ENCODE peak calls at places on chromosomes 7 and 10, in eight cellular contexts. U is K562, W is osteocyte, C is MCF 10A, B is ascending aorta, X is epithelial cell of proximal tubule, N is right lobe of liver, D is thoracic aorta. P is an unnamed sample.

GRCh38 chr10:89120931-89121907 is 85.9 kb downstream of the CH25H start:
- DNase-seq in U (no peak), W (no peak), C (no peak), B (no peak), X (no peak), N (no peak), D (no peak), P (no peak)

GRCh38 chr10:124472071-124472470 is 10.4 kb downstream of the LHPP start:
- DNase-seq in U (no peak), W (no peak), C (no peak), B (no peak), X (no peak), N (no peak), D (no peak), P (no peak)

GRCh38 chr7:129824291-129825004 is 128.3 kb downstream of the UBE2H start:
- DNase-seq in U (no peak), W (no peak), C (no peak), B (peak), X (no peak), N (no peak), D (no peak), P (no peak)

GRCh38 chr7:2037805-2038635 is 194.7 kb downstream of the MAD1L1 start:
- DNase-seq in U (no peak), W (peak), C (no peak), B (peak), X (no peak), N (no peak), D (no peak), P (no peak)

GRCh38 chr7:145269418-145270161 is 433.7 kb upstream of the TPK1 start:
- DNase-seq in U (no peak), W (no peak), C (peak), B (no peak), X (no peak), N (no peak), D (no peak), P (no peak)

GRCh38 chr10:18211862-18212261 is 71.6 kb downstream of the CACNB2 start:
- DNase-seq in U (no peak), W (no peak), C (no peak), B (no peak), X (no peak), N (no peak), D (no peak), P (no peak)

GRCh38 chr7:44541-44896 is 147.9 kb upstream of the FAM20C start:
- DNase-seq in U (no peak), W (no peak), C (no peak), B (no peak), X (no peak), N (no peak), D (no peak), P (no peak)

GRCh38 chr10:86718556-86718955 is 37.9 kb upstream of the BMPR1A start:
- DNase-seq in U (no peak), W (no peak), C (no peak), B (no peak), X (no peak), N (no peak), D (no peak), P (no peak)

GRCh38 chr7:36155811-36156361 is 2.8 kb downstream of the EEPD1 start:
- DNase-seq in U (no peak), W (no peak), C (no peak), B (peak), X (no peak), N (peak), D (no peak), P (no peak)

GRCh38 chr10:71598673-71599072 is 120.9 kb downstream of the C10orf105 start:
- DNase-seq in U (no peak), W (no peak), C (no peak), B (peak), X (no peak), N (peak), D (no peak), P (no peak)

GRCh38 chr7:55733584-55733983 is 129.0 kb downstream of the SEPTIN14 start:
- DNase-seq in U (no peak), W (no peak), C (no peak), B (no peak), X (no peak), N (no peak), D (no peak), P (no peak)

GRCh38 chr10:131784363-131785120 is 116.3 kb upstream of the PPP2R2D start:
- DNase-seq in U (no peak), W (peak), C (no peak), B (peak), X (no peak), N (no peak), D (no peak), P (no peak)

GRCh38 chr10:53406532-53406931 is 633.9 kb upstream of the MBL2 start:
- DNase-seq in U (no peak), W (no peak), C (no peak), B (no peak), X (no peak), N (no peak), D (no peak), P (no peak)

GRCh38 chr7:117259626-117260025 is 63.2 kb downstream of the WNT2 start:
- DNase-seq in U (no peak), W (no peak), C (no peak), B (no peak), X (no peak), N (no peak), D (no peak), P (no peak)

GRCh38 chr10:12507165-12507870 is 158.0 kb downstream of the CAMK1D start:
- DNase-seq in U (no peak), W (peak), C (no peak), B (peak), X (no peak), N (peak), D (no peak), P (no peak)

GRCh38 chr10:127392351-127393235 is 156.5 kb upstream of the NPS start:
- DNase-seq in U (no peak), W (no peak), C (no peak), B (peak), X (no peak), N (no peak), D (peak), P (no peak)

GRCh38 chr7:47901542-47901941 is 46.7 kb downstream of the PKD1L1 start:
- DNase-seq in U (no peak), W (peak), C (peak), B (peak), X (peak), N (no peak), D (no peak), P (no peak)

GRCh38 chr7:130513447-130513846 is 21.6 kb downstream of the MEST start:
- DNase-seq in U (no peak), W (no peak), C (no peak), B (no peak), X (peak), N (no peak), D (no peak), P (no peak)

GRCh38 chr10:43259248-43259980 is 7.5 kb downstream of the RASGEF1A start:
- DNase-seq in U (no peak), W (peak), C (no peak), B (no peak), X (no peak), N (no peak), D (no peak), P (peak)

GRCh38 chr10:59907918-59908807 is 1.8 kb upstream of the CCDC6 start:
- DNase-seq in U (peak), W (no peak), C (peak), B (peak), X (peak), N (peak), D (peak), P (peak)

GRCh38 chr7:46933596-46933995 is 648.3 kb downstream of the TNS3 start:
- DNase-seq in U (no peak), W (no peak), C (peak), B (no peak), X (no peak), N (no peak), D (no peak), P (no peak)

GRCh38 chr10:98299341-98299740 is 31.3 kb upstream of the LOXL4 start:
- DNase-seq in U (peak), W (no peak), C (peak), B (peak), X (no peak), N (peak), D (no peak), P (no peak)

GRCh38 chr10:62075414-62075813 is 173.9 kb downstream of the ARID5B start:
- DNase-seq in U (no peak), W (no peak), C (no peak), B (no peak), X (no peak), N (no peak), D (no peak), P (no peak)

GRCh38 chr10:62079885-62080559 is 178.5 kb downstream of the ARID5B start:
- DNase-seq in U (no peak), W (no peak), C (no peak), B (no peak), X (no peak), N (no peak), D (no peak), P (no peak)

GRCh38 chr10:62077330-62078015 is 176.0 kb downstream of the ARID5B start:
- DNase-seq in U (no peak), W (no peak), C (no peak), B (no peak), X (no peak), N (no peak), D (no peak), P (no peak)

GRCh38 chr10:62075912-62076311 is 174.4 kb downstream of the ARID5B start:
- DNase-seq in U (no peak), W (no peak), C (no peak), B (no peak), X (no peak), N (no peak), D (no peak), P (no peak)

GRCh38 chr10:62076872-62077271 is 175.4 kb downstream of the ARID5B start:
- DNase-seq in U (no peak), W (no peak), C (peak), B (no peak), X (peak), N (no peak), D (no peak), P (no peak)
- TF ChIP-seq CTCF in U (no peak), W (peak), C (no peak), B (no peak), X (no peak), N (no peak), D (no peak), P (no peak)

GRCh38 chr7:18421297-18422004 is 74.1 kb upstream of the HDAC9 start:
- DNase-seq in U (no peak), W (no peak), C (no peak), B (no peak), X (no peak), N (no peak), D (no peak), P (peak)

GRCh38 chr7:18420758-18421157 is 74.8 kb upstream of the HDAC9 start:
- DNase-seq in U (no peak), W (no peak), C (peak), B (no peak), X (no peak), N (no peak), D (no peak), P (no peak)

GRCh38 chr7:18416988-18417387 is 78.6 kb upstream of the HDAC9 start:
- DNase-seq in U (no peak), W (no peak), C (no peak), B (no peak), X (no peak), N (no peak), D (no peak), P (no peak)

GRCh38 chr7:18425227-18425626 is 70.3 kb upstream of the HDAC9 start:
- DNase-seq in U (no peak), W (no peak), C (no peak), B (no peak), X (no peak), N (no peak), D (no peak), P (no peak)

GRCh38 chr7:18420176-18420575 is 75.4 kb upstream of the HDAC9 start:
- DNase-seq in U (no peak), W (no peak), C (no peak), B (no peak), X (no peak), N (no peak), D (no peak), P (no peak)
- TF ChIP-seq CTCF in U (no peak), W (no peak), C (no peak), B (no peak), X (no peak), N (no peak), D (no peak), P (no peak)

GRCh38 chr7:45582136-45582742 is 8.1 kb downstream of the ADCY1 start:
- DNase-seq in U (no peak), W (no peak), C (no peak), B (peak), X (no peak), N (peak), D (no peak), P (no peak)

GRCh38 chr7:45583296-45583695 is 9.1 kb downstream of the ADCY1 start:
- DNase-seq in U (no peak), W (no peak), C (no peak), B (no peak), X (no peak), N (no peak), D (no peak), P (no peak)

GRCh38 chr7:45585628-45586027 is 11.5 kb downstream of the ADCY1 start:
- DNase-seq in U (no peak), W (no peak), C (no peak), B (peak), X (no peak), N (no peak), D (no peak), P (no peak)

GRCh38 chr7:45582868-45583277 is 8.7 kb downstream of the ADCY1 start:
- DNase-seq in U (no peak), W (no peak), C (no peak), B (no peak), X (no peak), N (no peak), D (no peak), P (no peak)

DNA sequence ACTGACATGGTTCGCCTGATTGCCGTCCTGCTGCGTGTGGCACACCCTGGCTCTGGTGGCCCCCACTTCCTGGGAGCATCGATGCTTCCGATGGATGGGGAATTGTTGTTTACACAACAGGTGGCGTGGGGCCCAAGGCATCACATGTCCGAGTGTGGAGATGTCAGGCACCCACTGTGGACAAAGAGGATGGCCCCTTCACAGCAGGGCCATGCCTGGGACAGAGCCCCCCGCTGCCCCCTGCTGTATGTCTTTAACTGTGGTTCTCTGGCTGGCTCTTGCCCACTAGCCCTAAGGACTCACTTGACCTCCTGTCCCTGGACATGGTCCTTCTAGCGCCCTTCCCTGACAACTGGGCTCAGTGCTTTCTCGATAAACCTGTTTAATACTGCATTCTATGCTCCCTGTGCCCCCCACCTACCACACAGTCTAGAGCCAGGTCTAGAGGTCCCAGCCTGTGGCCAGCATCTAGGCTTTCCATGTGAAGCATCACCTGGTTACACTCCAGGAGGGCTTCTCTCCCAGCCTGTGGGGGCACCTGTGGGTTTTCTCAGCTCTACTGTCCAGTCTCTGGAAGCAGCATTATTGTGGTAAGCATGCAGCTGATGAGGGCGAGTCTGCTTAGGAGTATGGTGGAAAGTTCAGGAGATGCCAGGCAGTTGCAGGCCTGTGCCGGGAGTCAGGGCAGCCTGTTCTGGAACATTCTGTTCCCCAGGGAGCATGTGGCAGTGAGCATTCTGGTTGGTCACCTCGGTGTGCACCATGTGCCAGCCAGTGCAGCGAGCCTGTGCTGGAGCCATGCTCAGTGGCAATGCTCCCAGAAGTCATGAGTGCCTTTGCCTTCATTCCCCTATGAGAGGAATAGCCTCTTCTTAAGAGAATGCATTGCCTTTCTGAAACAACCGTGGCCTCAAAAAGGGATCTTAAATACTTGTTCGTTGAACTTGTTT is 10.4 kb downstream of the ADCY1 start:
- DNase-seq in U (no peak), W (no peak), C (no peak), B (peak), X (no peak), N (no peak), D (no peak), P (no peak)
- TF ChIP-seq CTCF in U (no peak), W (no peak), C (no peak), B (no peak), X (no peak), N (no peak), D (no peak), P (no peak)

GRCh38 chr7:17236161-17236560 is 62.3 kb upstream of the AHR start:
- DNase-seq in U (no peak), W (no peak), C (no peak), B (no peak), X (no peak), N (no peak), D (no peak), P (no peak)

GRCh38 chr7:17239683-17240521 is 58.5 kb upstream of the AHR start:
- DNase-seq in U (no peak), W (no peak), C (peak), B (no peak), X (no peak), N (no peak), D (no peak), P (no peak)

GRCh38 chr7:17242504-17242903 is 55.9 kb upstream of the AHR start:
- DNase-seq in U (no peak), W (no peak), C (peak), B (no peak), X (no peak), N (no peak), D (no peak), P (no peak)

GRCh38 chr7:17236603-17237002 is 61.8 kb upstream of the AHR start:
- DNase-seq in U (no peak), W (no peak), C (peak), B (no peak), X (no peak), N (no peak), D (no peak), P (no peak)

GRCh38 chr7:17239046-17239445 is 59.4 kb upstream of the AHR start:
- DNase-seq in U (no peak), W (no peak), C (no peak), B (no peak), X (no peak), N (no peak), D (no peak), P (no peak)
- TF ChIP-seq CTCF in U (no peak), W (no peak), C (no peak), B (no peak), X (no peak), N (no peak), D (no peak), P (no peak)

GRCh38 chr10:13784067-13784466 is 197.3 kb downstream of the PRPF18 start:
- DNase-seq in U (no peak), W (no peak), C (peak), B (no peak), X (no peak), N (no peak), D (no peak), P (peak)
- TF ChIP-seq CTCF in U (no peak), W (peak), C (peak), B (no peak), X (peak), N (no peak), D (no peak), P (no peak)

GRCh38 chr7:97027427-97028234 is 3.0 kb upstream of the DLX5 start:
- DNase-seq in U (peak), W (no peak), C (peak), B (peak), X (no peak), N (peak), D (no peak), P (peak)
- TF ChIP-seq CTCF in U (peak), W (peak), C (peak), B (peak), X (peak), N (peak), D (peak), P (peak)

GRCh38 chr7:3722396-3722846 is 421.4 kb downstream of the SDK1 start:
- DNase-seq in U (no peak), W (no peak), C (no peak), B (no peak), X (no peak), N (no peak), D (no peak), P (no peak)
- TF ChIP-seq CTCF in U (peak), W (peak), C (no peak), B (no peak), X (peak), N (no peak), D (peak), P (no peak)

GRCh38 chr7:4845740-4846142 is 16.1 kb downstream of the PAPOLB start:
- DNase-seq in U (peak), W (no peak), C (no peak), B (no peak), X (no peak), N (no peak), D (no peak), P (no peak)

GRCh38 chr7:4851459-4852422 is 10.1 kb downstream of the PAPOLB start:
- DNase-seq in U (no peak), W (no peak), C (peak), B (no peak), X (no peak), N (no peak), D (no peak), P (no peak)

GRCh38 chr7:4854916-4855315 is 6.9 kb downstream of the PAPOLB start:
- DNase-seq in U (no peak), W (no peak), C (no peak), B (no peak), X (no peak), N (no peak), D (no peak), P (no peak)

GRCh38 chr7:4850262-4850795 is 11.5 kb downstream of the PAPOLB start:
- DNase-seq in U (no peak), W (no peak), C (no peak), B (no peak), X (no peak), N (no peak), D (no peak), P (no peak)

GRCh38 chr7:4849390-4849789 is 12.4 kb downstream of the PAPOLB start:
- DNase-seq in U (peak), W (no peak), C (peak), B (no peak), X (no peak), N (no peak), D (no peak), P (peak)
- TF ChIP-seq CTCF in U (peak), W (peak), C (peak), B (no peak), X (peak), N (peak), D (no peak), P (peak)

GRCh38 chr7:24722386-24723177 is 34.7 kb downstream of the GSDME start:
- DNase-seq in U (no peak), W (peak), C (peak), B (no peak), X (no peak), N (no peak), D (no peak), P (no peak)
- TF ChIP-seq CTCF in U (peak), W (peak), C (no peak), B (no peak), X (peak), N (peak), D (no peak), P (no peak)